ENCODE peak calls at places on chromosomes 4 and X, in five cellular contexts. S, N, V, L and F are unnamed samples.

GRCh38 chrX:155959018-155959587 is 38.4 kb upstream of the IL9R start:
- DNase-seq in S (no peak), N (no peak), V (no peak), L (no peak), F (no peak)

GRCh38 chrX:29478336-29479069 is 736.9 kb upstream of the MAGEB2 start:
- DNase-seq in S (no peak), N (peak; percentile 24), V (no peak), L (no peak), F (no peak)

GRCh38 chrX:71253253-71254091 is 468 bp downstream of the ZMYM3 start:
- DNase-seq in S (no peak), N (peak; percentile 58), V (no peak), L (peak; percentile 10), F (no peak)

GRCh38 chr4:52833941-52834525 is 28.1 kb upstream of the RASL11B start:
- DNase-seq in S (no peak), N (no peak), V (no peak), L (no peak), F (no peak)

GRCh38 chrX:135509885-135510284 is 10.6 kb upstream of the INTS6L start:
- DNase-seq in S (no peak), N (no peak), V (no peak), L (no peak), F (no peak)

GRCh38 chr4:16442296-16442695 is 216.0 kb upstream of the TAPT1 start:
- DNase-seq in S (no peak), N (no peak), V (no peak), L (no peak), F (no peak)

GRCh38 chr4:2172627-2173231 is 69.2 kb downstream of the HAUS3 start:
- DNase-seq in S (no peak), N (no peak), V (no peak), L (no peak), F (no peak)

GRCh38 chr4:67746797-67747495 is 7.2 kb downstream of the GNRHR start:
- DNase-seq in S (no peak), N (peak; percentile 52), V (no peak), L (no peak), F (no peak)

GRCh38 chr4:82948647-82949204 is 48.2 kb downstream of the THAP9 start:
- DNase-seq in S (no peak), N (peak; percentile 76), V (no peak), L (no peak), F (no peak)

GRCh38 chr4:176400816-176401461 is 81.2 kb downstream of the SPCS3 start:
- DNase-seq in S (no peak), N (no peak), V (no peak), L (no peak), F (peak; percentile 74)

GRCh38 chr4:128630881-128631280 is 178.6 kb upstream of the JADE1 start:
- DNase-seq in S (no peak), N (no peak), V (no peak), L (no peak), F (no peak)

GRCh38 chrX:133185119-133185518 is 33.0 kb downstream of the TFDP3 start:
- DNase-seq in S (no peak), N (no peak), V (no peak), L (no peak), F (no peak)

GRCh38 chr4:16655140-16655539 is 243.3 kb downstream of the LDB2 start:
- DNase-seq in S (no peak), N (no peak), V (no peak), L (no peak), F (no peak)

GRCh38 chr4:80393246-80393969 is 57.9 kb downstream of the CFAP299 start:
- DNase-seq in S (no peak), N (no peak), V (peak; percentile 60), L (no peak), F (peak; percentile 12)

GRCh38 chr4:10647811-10648210 is 36.8 kb downstream of the CLNK start:
- DNase-seq in S (no peak), N (no peak), V (no peak), L (no peak), F (no peak)

DNA sequence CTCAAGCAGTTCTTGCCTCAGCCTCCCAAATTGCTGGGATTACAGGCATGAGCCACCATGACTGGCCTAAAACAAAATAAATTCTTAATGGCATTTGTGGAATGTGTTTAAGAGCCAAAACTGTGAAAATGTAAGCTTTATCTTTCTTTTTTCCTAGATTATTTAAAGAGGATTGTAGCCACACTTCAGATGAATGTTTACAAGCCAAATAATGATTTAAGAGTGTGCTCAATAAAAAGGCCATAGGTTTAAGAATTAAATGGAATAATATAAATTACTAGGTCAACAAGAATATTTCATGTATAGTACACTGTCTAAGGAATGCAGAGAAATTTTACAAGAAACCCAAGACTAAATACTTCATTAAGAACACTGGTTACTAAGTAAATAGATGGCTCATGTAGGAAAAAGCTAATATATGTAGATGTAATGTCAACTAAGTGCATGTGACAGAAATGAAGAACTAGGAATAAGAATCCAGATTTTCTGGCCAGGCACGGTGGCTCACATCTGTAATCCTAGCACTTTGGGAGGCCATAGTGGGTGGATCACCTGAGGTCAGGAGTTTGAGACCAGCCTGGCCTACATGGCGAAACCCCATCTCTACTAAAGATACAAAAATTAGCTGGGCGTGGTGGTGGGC is 21.3 kb upstream of the UGDH start:
- DNase-seq in S (no peak), N (no peak), V (no peak), L (no peak), F (peak; percentile 63)
- H3K27me3 ChIP-seq in S (no peaks in the 10 kb centered on the region), N (no peaks in the 10 kb centered on the region), V (no peaks in the 10 kb centered on the region), L (no peaks in the 10 kb centered on the region), F (no peaks in the 10 kb centered on the region)

DNA sequence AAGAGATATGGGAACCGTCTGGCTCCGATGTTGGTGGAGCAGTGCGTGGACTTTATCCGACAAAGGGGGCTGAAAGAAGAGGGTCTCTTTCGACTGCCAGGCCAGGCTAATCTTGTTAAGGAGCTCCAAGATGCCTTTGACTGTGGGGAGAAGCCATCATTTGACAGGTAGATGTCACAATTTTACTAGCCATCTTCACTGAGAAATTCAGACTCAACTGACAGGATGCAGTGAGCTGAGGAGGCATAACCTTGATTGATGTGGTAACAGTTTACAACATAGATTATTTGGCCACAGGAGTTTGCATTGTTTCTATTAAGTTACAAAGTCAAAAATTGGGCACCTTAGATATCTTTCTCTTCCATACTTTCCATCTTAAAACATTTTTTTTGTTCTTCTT is 417.7 kb downstream of the MAPK10 start:
- DNase-seq in S (no peak), N (no peak), V (no peak), L (no peak), F (no peak)
- H3K4me3 ChIP-seq in S (no peak overlapping the region), N (no peak overlapping the region), V (no peak overlapping the region), L (no peak overlapping the region), F (no peak overlapping the region)

GRCh38 chr4:145939241-145939640 is 618 bp upstream of the ZNF827 start:
- DNase-seq in S (no peak), N (peak; percentile 26), V (no peak), L (no peak), F (no peak)
- TF ChIP-seq CTCF in S (no peak), N (no peak), V (no peak), L (no peak), F (no peak)

GRCh38 chrX:27619459-27619858 is 29.3 kb downstream of the DCAF8L2 start:
- DNase-seq in S (no peak), N (peak; percentile 90), V (no peak), L (no peak), F (no peak)
- H3K27me3 ChIP-seq in S (no peaks in the 10 kb centered on the region), N (no peaks in the 10 kb centered on the region), V (no peaks in the 10 kb centered on the region), L (no peaks in the 10 kb centered on the region), F (no peaks in the 10 kb centered on the region)

GRCh38 chr4:6858997-6859396 is 50.6 kb upstream of the TBC1D14 start:
- DNase-seq in S (no peak), N (no peak), V (no peak), L (no peak), F (no peak)

GRCh38 chr4:6859543-6859942 is 50.1 kb upstream of the TBC1D14 start:
- DNase-seq in S (no peak), N (no peak), V (no peak), L (no peak), F (no peak)

GRCh38 chr4:6856391-6856790 is 53.2 kb upstream of the TBC1D14 start:
- DNase-seq in S (no peak), N (no peak), V (no peak), L (no peak), F (no peak)

GRCh38 chr4:6855692-6856297 is 53.8 kb upstream of the TBC1D14 start:
- DNase-seq in S (no peak), N (peak; percentile 27), V (peak; percentile 74), L (no peak), F (peak; percentile 35)

GRCh38 chr4:6857009-6857882 is 52.4 kb upstream of the TBC1D14 start:
- DNase-seq in S (no peak), N (no peak), V (no peak), L (no peak), F (no peak)
- H3K4me3 ChIP-seq in S (no peak overlapping the region), N (no peak overlapping the region), V (no peak overlapping the region), L (no peak overlapping the region), F (no peak overlapping the region)

GRCh38 chr4:102420563-102421221 is 75.4 kb upstream of the SLC39A8 start:
- DNase-seq in S (no peak), N (peak; percentile 44), V (no peak), L (no peak), F (no peak)
- TF ChIP-seq CTCF in S (no peak), N (no peak), V (peak; percentile 7), L (no peak), F (peak; percentile 33)

DNA sequence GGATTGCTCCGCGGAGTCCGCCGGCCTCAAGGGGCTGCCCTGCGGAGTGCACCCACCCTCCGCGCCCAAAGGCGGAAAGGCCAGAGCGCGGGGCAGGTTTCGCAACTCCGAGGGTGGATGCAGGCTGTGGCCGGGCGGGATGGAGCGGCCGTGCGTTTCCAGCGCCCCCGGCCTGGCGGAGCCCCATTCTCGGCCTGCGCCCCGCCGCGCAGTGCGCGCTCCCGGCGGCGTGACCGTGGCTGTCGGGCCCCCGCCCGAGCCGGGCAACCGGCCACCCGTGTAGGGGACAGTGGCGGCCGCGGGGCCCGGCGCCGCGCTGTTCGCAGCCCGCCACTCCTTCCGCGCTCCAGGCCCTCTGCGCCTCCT is 331 bp downstream of the SETD7 start:
- DNase-seq in S (peak; percentile 83), N (no peak), V (no peak), L (peak; percentile 37), F (no peak)
- H3K27me3 ChIP-seq in S (no peaks in the 10 kb centered on the region), N (peaks cover 23% of the 10 kb centered on the region), V (peaks cover 29% of the 10 kb centered on the region), L (no peaks in the 10 kb centered on the region), F (peaks cover 19% of the 10 kb centered on the region)

DNA sequence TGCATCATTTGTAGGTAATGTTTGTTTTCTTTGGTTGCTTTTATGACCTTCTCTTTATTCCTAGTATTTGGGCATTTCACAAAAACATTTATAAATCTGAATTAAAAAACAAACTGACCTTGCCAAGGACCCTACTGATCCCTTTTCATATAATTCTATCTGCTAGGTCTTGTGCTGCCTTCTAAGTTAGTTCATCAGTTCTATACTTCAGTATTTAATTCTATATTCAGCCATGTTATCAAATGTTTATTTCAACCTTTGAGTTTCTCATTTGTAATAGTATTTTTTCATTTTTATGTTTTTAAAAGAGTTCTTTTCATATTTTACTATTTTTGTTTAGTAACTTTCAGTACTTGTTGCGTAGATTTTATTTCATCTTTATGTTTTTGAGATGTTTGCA is 155.3 kb downstream of the SNCA start:
- DNase-seq in S (no peak), N (no peak), V (no peak), L (no peak), F (no peak)
- H3K4me3 ChIP-seq in S (peak overlapping the region; percentile 20), N (no peak overlapping the region), V (no peak overlapping the region), L (no peak overlapping the region), F (no peak overlapping the region)